ENCODE peak calls at places on chromosomes 6 and 20, in five cellular contexts. V is HCT116, X is GM12878, Q is K562, M is H1. J is an unnamed sample.

GRCh38 chr6:71698698-71699097 is 187.7 kb upstream of the RIMS1 start:
- DNase-seq in V (no peak), X (no peak), Q (no peak), M (no peak), J (no peak)

GRCh38 chr20:38043512-38044300 is 10.2 kb downstream of the RPRD1B start:
- DNase-seq in V (no peak), X (no peak), Q (no peak), M (no peak), J (no peak)

GRCh38 chr6:169472786-169473416 is 219.3 kb upstream of the THBS2 start:
- DNase-seq in V (no peak), X (no peak), Q (no peak), M (no peak), J (no peak)

GRCh38 chr6:102300350-102300749 is 906.8 kb downstream of the GRIK2 start:
- DNase-seq in V (no peak), X (no peak), Q (no peak), M (no peak), J (no peak)

GRCh38 chr6:157046776-157047175 is 269.6 kb downstream of the ARID1B start:
- DNase-seq in V (no peak), X (no peak), Q (no peak), M (no peak), J (no peak)

GRCh38 chr20:46251211-46251673 is 57.1 kb downstream of the CDH22 start:
- DNase-seq in V (no peak), X (no peak), Q (peak), M (no peak), J (no peak)

GRCh38 chr6:20400476-20401402 is 940 bp upstream of the E2F3 start:
- DNase-seq in V (peak), X (no peak), Q (peak), M (no peak), J (peak)

GRCh38 chr6:54361734-54362133 is 53.5 kb downstream of the TINAG start:
- DNase-seq in V (no peak), X (no peak), Q (no peak), M (no peak), J (no peak)

GRCh38 chr20:53157443-53158408 is 185.6 kb downstream of the TSHZ2 start:
- DNase-seq in V (peak), X (no peak), Q (peak), M (peak), J (peak)

GRCh38 chr20:39886650-39887190 is 802.3 kb downstream of the MAFB start:
- DNase-seq in V (no peak), X (no peak), Q (no peak), M (no peak), J (no peak)

GRCh38 chr6:44545224-44545623 is 157.7 kb downstream of the CDC5L start:
- DNase-seq in V (no peak), X (no peak), Q (no peak), M (no peak), J (no peak)

GRCh38 chr6:6695711-6696048 is 107.2 kb downstream of the LY86 start:
- DNase-seq in V (no peak), X (no peak), Q (no peak), M (no peak), J (no peak)

GRCh38 chr6:35776364-35777215 is at the start of gene CLPSL2:
- DNase-seq in V (no peak), X (no peak), Q (peak), M (no peak), J (no peak)

GRCh38 chr20:56324806-56325205 is 34.0 kb upstream of the FAM210B start:
- DNase-seq in V (no peak), X (no peak), Q (no peak), M (no peak), J (no peak)

GRCh38 chr20:36399147-36399968 is 93.2 kb downstream of the DLGAP4 start:
- DNase-seq in V (peak), X (no peak), Q (peak), M (peak), J (peak)

GRCh38 chr6:154931741-154932424 is 63.2 kb upstream of the TIAM2 start:
- DNase-seq in V (no peak), X (no peak), Q (no peak), M (no peak), J (peak)

GRCh38 chr20:45017859-45018258 is 51.5 kb downstream of the STK4 start:
- DNase-seq in V (no peak), X (no peak), Q (no peak), M (no peak), J (no peak)

GRCh38 chr6:117169781-117170281 is 95.5 kb upstream of the VGLL2 start:
- DNase-seq in V (no peak), X (no peak), Q (no peak), M (no peak), J (no peak)

GRCh38 chr20:2521369-2522305 is 12.9 kb upstream of the ZNF343 start:
- DNase-seq in V (peak), X (no peak), Q (peak), M (no peak), J (peak)

GRCh38 chr6:149454405-149454848 is 30.4 kb downstream of the ZC3H12D start:
- DNase-seq in V (no peak), X (no peak), Q (no peak), M (no peak), J (no peak)

GRCh38 chr20:16539280-16539679 is 34.0 kb downstream of the KIF16B start:
- DNase-seq in V (no peak), X (no peak), Q (no peak), M (no peak), J (no peak)

GRCh38 chr6:4610256-4610655 is 165.9 kb upstream of the CDYL start:
- DNase-seq in V (no peak), X (no peak), Q (no peak), M (no peak), J (no peak)

GRCh38 chr6:115514656-115515055 is 546.0 kb downstream of the FRK start:
- DNase-seq in V (no peak), X (no peak), Q (no peak), M (no peak), J (no peak)

GRCh38 chr6:22699046-22699639 is 129.8 kb downstream of the HDGFL1 start:
- DNase-seq in V (no peak), X (no peak), Q (no peak), M (no peak), J (no peak)

GRCh38 chr6:149342525-149342924 is 25.0 kb downstream of the TAB2 start:
- DNase-seq in V (no peak), X (no peak), Q (no peak), M (no peak), J (no peak)

GRCh38 chr6:56742122-56742791 is 99.6 kb upstream of the DST start:
- DNase-seq in V (no peak), X (no peak), Q (no peak), M (no peak), J (peak)

GRCh38 chr6:19410477-19410876 is 426.7 kb upstream of the ID4 start:
- DNase-seq in V (no peak), X (no peak), Q (no peak), M (no peak), J (no peak)

GRCh38 chr6:76992553-76992952 is 470.7 kb downstream of the HTR1B start:
- DNase-seq in V (no peak), X (no peak), Q (no peak), M (no peak), J (no peak)
- TF ChIP-seq SRF in V (no peak), X (no peak), Q (no peak), M (no peak), J (no peak)

DNA sequence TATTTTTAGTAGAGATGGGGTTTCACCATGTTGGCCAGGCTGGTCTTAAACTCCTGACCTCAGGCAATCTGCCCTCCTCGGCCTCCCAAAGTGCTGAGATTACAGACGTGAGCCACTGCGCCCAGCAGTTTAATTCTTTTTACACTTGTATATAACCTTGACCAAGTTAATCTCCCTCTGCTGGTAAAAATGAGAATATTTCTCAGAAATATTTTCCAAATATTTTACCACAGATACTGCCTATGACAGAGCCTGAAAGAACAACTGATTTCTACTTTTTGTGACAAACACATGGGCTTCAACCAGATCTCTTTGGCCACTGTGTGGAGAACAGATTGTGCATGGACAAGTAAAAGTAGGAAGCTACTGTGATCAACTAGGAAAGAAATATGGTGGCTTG is 21.2 kb upstream of the NHSL1 start:
- DNase-seq in V (no peak), X (no peak), Q (no peak), M (no peak), J (no peak)
- TF ChIP-seq ZNF274 in V (no peak), X (no peak), Q (no peak), M (no peak), J (no peak)

DNA sequence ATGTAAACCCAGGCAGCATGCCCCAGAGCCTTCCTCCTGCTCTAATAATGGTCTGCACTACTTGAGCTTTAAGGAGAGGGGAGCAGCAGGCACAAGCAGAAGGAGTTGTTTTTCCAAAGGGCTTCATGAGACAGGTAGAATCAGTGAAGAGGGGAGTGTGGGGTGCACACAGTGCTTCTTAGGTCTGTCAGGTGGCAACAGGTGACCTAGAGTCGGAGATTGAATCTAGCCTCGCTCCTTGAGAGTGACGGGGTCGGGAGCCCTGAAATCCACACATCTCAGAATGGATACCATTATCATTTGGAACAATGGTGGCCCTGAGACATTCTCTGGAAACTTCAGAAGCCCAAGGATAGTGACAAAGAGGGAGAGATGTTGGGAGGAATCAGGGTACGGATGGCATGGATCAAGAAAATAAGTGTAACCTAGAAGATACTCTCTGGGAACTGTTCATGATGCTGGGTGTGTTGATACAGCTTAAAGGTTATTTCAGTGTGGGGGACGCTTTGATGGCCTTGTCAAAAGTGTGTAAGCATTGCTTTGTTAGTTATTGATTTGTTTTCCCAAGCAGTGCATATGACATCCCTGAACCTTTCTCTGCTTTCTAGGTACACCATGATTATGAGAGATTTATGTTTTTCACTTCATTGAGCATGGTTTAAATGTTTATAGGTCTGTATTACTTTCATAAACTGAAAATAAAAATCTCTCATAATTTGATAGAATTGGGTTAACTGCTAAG is 77.8 kb upstream of the L3MBTL3 start:
- DNase-seq in V (no peak), X (no peak), Q (no peak), M (no peak), J (no peak)
- TF ChIP-seq SRF in V (no peak), X (no peak), Q (no peak), M (no peak), J (no peak)

GRCh38 chr20:59175861-59176260 is 12.2 kb downstream of the ZNF831 start:
- DNase-seq in V (no peak), X (no peak), Q (no peak), M (no peak), J (no peak)

GRCh38 chr20:59171986-59172385 is 8.4 kb downstream of the ZNF831 start:
- DNase-seq in V (no peak), X (no peak), Q (no peak), M (no peak), J (no peak)

GRCh38 chr20:59174975-59175374 is 11.4 kb downstream of the ZNF831 start:
- DNase-seq in V (no peak), X (no peak), Q (no peak), M (no peak), J (no peak)

GRCh38 chr20:59176812-59177211 is 13.2 kb downstream of the ZNF831 start:
- DNase-seq in V (no peak), X (no peak), Q (no peak), M (no peak), J (no peak)

DNA sequence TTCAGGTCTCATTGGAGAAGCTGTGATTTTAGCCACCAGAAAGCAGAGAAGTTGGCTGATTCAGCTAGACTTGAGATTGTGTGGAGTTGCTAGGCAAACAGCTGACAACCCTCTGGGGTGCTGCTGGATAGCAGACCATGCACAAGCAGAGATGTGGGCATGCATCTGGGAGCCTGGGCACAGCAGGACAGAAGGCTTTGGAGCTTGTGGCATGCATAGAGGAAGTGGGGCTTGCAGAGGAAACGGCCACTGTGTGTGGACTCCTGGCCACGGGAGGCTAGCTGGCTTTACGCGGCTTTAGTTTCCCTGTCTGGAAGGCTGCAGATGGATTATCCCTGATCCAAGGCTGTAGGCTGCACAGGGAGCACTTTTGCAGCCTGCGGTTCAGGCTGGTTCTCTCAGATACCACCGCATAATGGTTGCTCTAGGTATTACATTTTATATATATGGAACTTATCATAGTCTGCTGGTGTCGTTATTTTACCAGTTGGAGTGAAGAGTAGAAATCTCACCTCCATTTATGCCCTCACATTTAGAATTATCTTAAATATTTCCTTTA is 10.4 kb downstream of the ZNF831 start:
- DNase-seq in V (no peak), X (no peak), Q (no peak), M (no peak), J (no peak)
- TF ChIP-seq ZNF274 in V (no peak), X (no peak), Q (no peak), M (no peak), J (no peak)

J was measured in HepG2.